ENCODE peak calls at places on chromosomes 4 and X, in four cellular contexts. L is AG09309, I is tibial nerve, N is NCI-H2227 treated with DMSO at 0.1 percent for 48 hours. F is an unnamed sample.

GRCh38 chrX:123338240-123338639 is 154.2 kb downstream of the GRIA3 start:
- DNase-seq in N (no peak), I (no peak), L (no peak), F (no peak)

GRCh38 chrX:101918746-101919145 is 13.1 kb downstream of the ZMAT1 start:
- DNase-seq in I (no peak), N (no peak), L (no peak), F (no peak)

GRCh38 chrX:142804085-142804484 is 221.6 kb upstream of the SPANXN4 start:
- DNase-seq in L (no peak), I (no peak), N (no peak), F (no peak)

GRCh38 chr4:114598191-114599121 is at the start of gene UGT8:
- DNase-seq in I (no peak), N (peak; percentile 35), L (no peak), F (peak; percentile 55)

GRCh38 chrX:155632424-155633100 is 19.8 kb upstream of the TMLHE start:
- DNase-seq in L (no peak), N (no peak), I (no peak), F (no peak)

GRCh38 chr4:133624744-133625143 is 475.6 kb downstream of the PCDH10 start:
- DNase-seq in N (no peak), L (no peak), I (no peak), F (no peak)

GRCh38 chr4:3518941-3519340 is 13.3 kb downstream of the LRPAP1 start:
- DNase-seq in L (no peak), I (no peak), N (no peak), F (peak; percentile 30)

GRCh38 chr4:98728433-98728832 is 70.0 kb upstream of the TSPAN5 start:
- DNase-seq in I (no peak), L (peak; percentile 44), N (no peak), F (peak; percentile 23)

GRCh38 chr4:107037188-107037587 is 1.1 kb upstream of the DKK2 start:
- DNase-seq in L (no peak), N (no peak), I (peak; percentile 39), F (peak; percentile 75)

GRCh38 chrX:9921407-9921806 is 45.8 kb upstream of the CLDN34 start:
- DNase-seq in I (no peak), L (no peak), N (no peak), F (no peak)

GRCh38 chr4:78627046-78627965 is 75.7 kb downstream of the ANXA3 start:
- DNase-seq in I (no peak), L (no peak), N (no peak), F (no peak)

GRCh38 chr4:6125103-6125651 is 75.2 kb downstream of the JAKMIP1 start:
- DNase-seq in N (no peak), L (no peak), I (no peak), F (no peak)

GRCh38 chr4:8255698-8256441 is 13.7 kb upstream of the HTRA3 start:
- DNase-seq in I (no peak), N (no peak), L (no peak), F (peak; percentile 84)

F was measured in right cardiac atrium.